ENCODE peak calls at places on chromosomes 4 and X, in ten cellular contexts. One of them, this sample, is unnamed.

GRCh38 chr4:20299515-20299914 is 47.8 kb downstream of the SLIT2 start:
- DNase-seq in AG10803: peak
- DNase-seq in fibroblast of lung: peak
- DNase-seq in mucosa of descending colon: no peak
- DNase-seq in bronchial epithelial cell: no peak
- DNase-seq in endodermal cell: no peak
- DNase-seq in CD4-positive, alpha-beta T cell: no peak
- DNase-seq in nephron progenitor cell: peak
- DNase-seq in PC-9: no peak
- DNase-seq in neural progenitor cell: peak
- DNase-seq in this sample: no peak

GRCh38 chr4:38173935-38174334 is 213.7 kb downstream of the PTTG2 start:
- DNase-seq in neural progenitor cell: no peak
- DNase-seq in endodermal cell: no peak
- DNase-seq in CD4-positive, alpha-beta T cell: no peak
- DNase-seq in fibroblast of lung: no peak
- DNase-seq in PC-9: peak
- DNase-seq in mucosa of descending colon: no peak
- DNase-seq in nephron progenitor cell: no peak
- DNase-seq in bronchial epithelial cell: peak
- DNase-seq in AG10803: no peak
- DNase-seq in this sample: no peak

GRCh38 chr4:113236916-113237315 is 187.5 kb downstream of the ANK2 start:
- DNase-seq in nephron progenitor cell: no peak
- DNase-seq in endodermal cell: no peak
- DNase-seq in AG10803: no peak
- DNase-seq in mucosa of descending colon: no peak
- DNase-seq in PC-9: no peak
- DNase-seq in fibroblast of lung: no peak
- DNase-seq in bronchial epithelial cell: no peak
- DNase-seq in CD4-positive, alpha-beta T cell: no peak
- DNase-seq in neural progenitor cell: no peak
- DNase-seq in this sample: no peak

GRCh38 chrX:118520206-118520857 is 24.7 kb downstream of the DOCK11 start:
- DNase-seq in AG10803: peak
- DNase-seq in bronchial epithelial cell: peak
- DNase-seq in CD4-positive, alpha-beta T cell: no peak
- DNase-seq in mucosa of descending colon: no peak
- DNase-seq in PC-9: no peak
- DNase-seq in endodermal cell: no peak
- DNase-seq in neural progenitor cell: no peak
- DNase-seq in nephron progenitor cell: no peak
- DNase-seq in fibroblast of lung: peak
- DNase-seq in this sample: no peak

GRCh38 chr4:38365748-38366310 is 298.2 kb upstream of the KLF3 start:
- DNase-seq in AG10803: no peak
- DNase-seq in PC-9: no peak
- DNase-seq in fibroblast of lung: no peak
- DNase-seq in neural progenitor cell: no peak
- DNase-seq in endodermal cell: no peak
- DNase-seq in bronchial epithelial cell: no peak
- DNase-seq in mucosa of descending colon: no peak
- DNase-seq in CD4-positive, alpha-beta T cell: no peak
- DNase-seq in nephron progenitor cell: no peak
- DNase-seq in this sample: no peak

GRCh38 chr4:156201050-156201449 is 247.4 kb upstream of the CTSO start:
- DNase-seq in neural progenitor cell: no peak
- DNase-seq in bronchial epithelial cell: no peak
- DNase-seq in PC-9: no peak
- DNase-seq in fibroblast of lung: no peak
- DNase-seq in AG10803: no peak
- DNase-seq in nephron progenitor cell: no peak
- DNase-seq in mucosa of descending colon: no peak
- DNase-seq in endodermal cell: no peak
- DNase-seq in CD4-positive, alpha-beta T cell: no peak
- DNase-seq in this sample: no peak

GRCh38 chrX:110097920-110098319 is 95.0 kb downstream of the TMEM164 start:
- DNase-seq in AG10803: no peak
- DNase-seq in bronchial epithelial cell: no peak
- DNase-seq in endodermal cell: no peak
- DNase-seq in neural progenitor cell: no peak
- DNase-seq in mucosa of descending colon: no peak
- DNase-seq in CD4-positive, alpha-beta T cell: no peak
- DNase-seq in nephron progenitor cell: no peak
- DNase-seq in PC-9: no peak
- DNase-seq in fibroblast of lung: no peak
- DNase-seq in this sample: no peak

GRCh38 chrX:19747672-19748610 is 139.5 kb downstream of the SH3KBP1 start:
- DNase-seq in neural progenitor cell: no peak
- DNase-seq in PC-9: no peak
- DNase-seq in fibroblast of lung: no peak
- DNase-seq in bronchial epithelial cell: no peak
- DNase-seq in endodermal cell: no peak
- DNase-seq in nephron progenitor cell: no peak
- DNase-seq in mucosa of descending colon: peak
- DNase-seq in AG10803: no peak
- DNase-seq in CD4-positive, alpha-beta T cell: peak
- DNase-seq in this sample: no peak

GRCh38 chr4:25913056-25913850 is 767 bp upstream of the SMIM20 start:
- DNase-seq in bronchial epithelial cell: peak
- DNase-seq in endodermal cell: no peak
- DNase-seq in neural progenitor cell: peak
- DNase-seq in AG10803: peak
- DNase-seq in PC-9: no peak
- DNase-seq in mucosa of descending colon: peak
- DNase-seq in CD4-positive, alpha-beta T cell: no peak
- DNase-seq in nephron progenitor cell: no peak
- DNase-seq in fibroblast of lung: no peak
- DNase-seq in this sample: no peak

GRCh38 chrX:65985922-65986588 is 53.8 kb downstream of the VSIG4 start:
- DNase-seq in PC-9: peak
- DNase-seq in bronchial epithelial cell: peak
- DNase-seq in endodermal cell: peak
- DNase-seq in AG10803: peak
- DNase-seq in nephron progenitor cell: peak
- DNase-seq in neural progenitor cell: peak
- DNase-seq in mucosa of descending colon: no peak
- DNase-seq in CD4-positive, alpha-beta T cell: peak
- DNase-seq in fibroblast of lung: peak
- DNase-seq in this sample: no peak

GRCh38 chrX:138723301-138723700 is 11.8 kb upstream of the FGF13 start:
- DNase-seq in fibroblast of lung: no peak
- DNase-seq in nephron progenitor cell: no peak
- DNase-seq in neural progenitor cell: no peak
- DNase-seq in AG10803: no peak
- DNase-seq in PC-9: no peak
- DNase-seq in endodermal cell: no peak
- DNase-seq in CD4-positive, alpha-beta T cell: no peak
- DNase-seq in mucosa of descending colon: no peak
- DNase-seq in bronchial epithelial cell: no peak
- DNase-seq in this sample: no peak

GRCh38 chrX:68146054-68146453 is 287.2 kb downstream of the OPHN1 start:
- DNase-seq in bronchial epithelial cell: peak
- DNase-seq in fibroblast of lung: peak
- DNase-seq in CD4-positive, alpha-beta T cell: no peak
- DNase-seq in neural progenitor cell: peak
- DNase-seq in endodermal cell: no peak
- DNase-seq in nephron progenitor cell: no peak
- DNase-seq in mucosa of descending colon: no peak
- DNase-seq in AG10803: peak
- DNase-seq in PC-9: no peak
- DNase-seq in this sample: no peak

GRCh38 chr4:39889226-39889625 is 88.5 kb downstream of the PDS5A start:
- DNase-seq in neural progenitor cell: no peak
- DNase-seq in bronchial epithelial cell: no peak
- DNase-seq in CD4-positive, alpha-beta T cell: no peak
- DNase-seq in mucosa of descending colon: no peak
- DNase-seq in AG10803: no peak
- DNase-seq in PC-9: no peak
- DNase-seq in fibroblast of lung: no peak
- DNase-seq in nephron progenitor cell: no peak
- DNase-seq in endodermal cell: no peak
- DNase-seq in this sample: no peak

GRCh38 chr4:146638801-146639351 is at the start of gene POU4F2:
- DNase-seq in CD4-positive, alpha-beta T cell: no peak
- DNase-seq in nephron progenitor cell: peak
- DNase-seq in neural progenitor cell: peak
- DNase-seq in AG10803: peak
- DNase-seq in fibroblast of lung: no peak
- DNase-seq in PC-9: no peak
- DNase-seq in endodermal cell: peak
- DNase-seq in bronchial epithelial cell: no peak
- DNase-seq in mucosa of descending colon: peak
- DNase-seq in this sample: no peak

GRCh38 chrX:154027003-154027402 is 7.3 kb upstream of the IRAK1 start:
- DNase-seq in CD4-positive, alpha-beta T cell: no peak
- DNase-seq in AG10803: no peak
- DNase-seq in endodermal cell: no peak
- DNase-seq in mucosa of descending colon: no peak
- DNase-seq in bronchial epithelial cell: no peak
- DNase-seq in neural progenitor cell: no peak
- DNase-seq in PC-9: no peak
- DNase-seq in fibroblast of lung: no peak
- DNase-seq in nephron progenitor cell: no peak
- DNase-seq in this sample: no peak

GRCh38 chr4:82467442-82467841 is 37.1 kb downstream of the ENOPH1 start:
- DNase-seq in nephron progenitor cell: no peak
- DNase-seq in neural progenitor cell: no peak
- DNase-seq in CD4-positive, alpha-beta T cell: no peak
- DNase-seq in endodermal cell: no peak
- DNase-seq in AG10803: peak
- DNase-seq in PC-9: no peak
- DNase-seq in mucosa of descending colon: no peak
- DNase-seq in fibroblast of lung: peak
- DNase-seq in bronchial epithelial cell: no peak
- DNase-seq in this sample: no peak

GRCh38 chr4:149279331-149279730 is 536.3 kb downstream of the IQCM start:
- DNase-seq in fibroblast of lung: no peak
- DNase-seq in nephron progenitor cell: no peak
- DNase-seq in AG10803: no peak
- DNase-seq in bronchial epithelial cell: peak
- DNase-seq in PC-9: no peak
- DNase-seq in endodermal cell: no peak
- DNase-seq in CD4-positive, alpha-beta T cell: no peak
- DNase-seq in neural progenitor cell: no peak
- DNase-seq in mucosa of descending colon: no peak
- DNase-seq in this sample: no peak

GRCh38 chr4:184400375-184400870 is 73.9 kb downstream of the IRF2 start:
- DNase-seq in mucosa of descending colon: no peak
- DNase-seq in AG10803: peak
- DNase-seq in bronchial epithelial cell: peak
- DNase-seq in endodermal cell: no peak
- DNase-seq in fibroblast of lung: peak
- DNase-seq in neural progenitor cell: no peak
- DNase-seq in nephron progenitor cell: no peak
- DNase-seq in PC-9: peak
- DNase-seq in CD4-positive, alpha-beta T cell: no peak
- DNase-seq in this sample: no peak

GRCh38 chrX:29090811-29091210 is 503.6 kb downstream of the IL1RAPL1 start:
- DNase-seq in bronchial epithelial cell: peak
- DNase-seq in nephron progenitor cell: no peak
- DNase-seq in mucosa of descending colon: no peak
- DNase-seq in fibroblast of lung: peak
- DNase-seq in CD4-positive, alpha-beta T cell: no peak
- DNase-seq in neural progenitor cell: peak
- DNase-seq in endodermal cell: no peak
- DNase-seq in AG10803: peak
- DNase-seq in PC-9: no peak
- DNase-seq in this sample: no peak
- TF ChIP-seq CTCF in bronchial epithelial cell: no peak
- TF ChIP-seq CTCF in nephron progenitor cell: peak
- TF ChIP-seq CTCF in mucosa of descending colon: no peak
- TF ChIP-seq CTCF in fibroblast of lung: peak
- TF ChIP-seq CTCF in CD4-positive, alpha-beta T cell: no peak
- TF ChIP-seq CTCF in neural progenitor cell: peak
- TF ChIP-seq CTCF in endodermal cell: peak
- TF ChIP-seq CTCF in AG10803: peak
- TF ChIP-seq CTCF in PC-9: no peak
- TF ChIP-seq CTCF in this sample: no peak

GRCh38 chrX:114615765-114616164 is 31.9 kb downstream of the HTR2C start:
- DNase-seq in CD4-positive, alpha-beta T cell: no peak
- DNase-seq in bronchial epithelial cell: no peak
- DNase-seq in endodermal cell: no peak
- DNase-seq in neural progenitor cell: no peak
- DNase-seq in AG10803: peak
- DNase-seq in PC-9: no peak
- DNase-seq in nephron progenitor cell: no peak
- DNase-seq in mucosa of descending colon: no peak
- DNase-seq in fibroblast of lung: no peak
- DNase-seq in this sample: no peak

DNA sequence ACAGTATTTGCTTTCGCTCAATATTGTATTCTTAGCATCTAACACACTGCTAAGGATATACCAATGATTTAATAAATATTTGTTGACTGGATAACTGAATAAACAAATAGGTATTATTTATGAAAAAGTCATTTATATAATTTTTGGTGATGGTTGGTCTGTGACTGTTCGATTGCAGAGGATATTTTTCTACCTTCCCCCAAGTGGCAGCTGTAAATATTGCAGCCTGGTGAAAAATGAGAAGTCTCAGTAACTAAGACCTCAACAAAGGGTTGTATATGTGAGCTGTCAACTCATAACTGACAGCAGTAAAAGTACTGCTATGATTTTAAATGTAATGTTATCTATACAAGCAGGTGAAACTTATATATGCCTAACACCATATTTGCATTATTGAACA is 36.0 kb downstream of the HTR2C start:
- DNase-seq in AG10803: peak
- DNase-seq in fibroblast of lung: no peak
- DNase-seq in CD4-positive, alpha-beta T cell: no peak
- DNase-seq in mucosa of descending colon: no peak
- DNase-seq in neural progenitor cell: no peak
- DNase-seq in endodermal cell: peak
- DNase-seq in PC-9: no peak
- DNase-seq in nephron progenitor cell: peak
- DNase-seq in bronchial epithelial cell: no peak
- DNase-seq in this sample: no peak
- TF ChIP-seq CTCF in AG10803: peak
- TF ChIP-seq CTCF in fibroblast of lung: peak
- TF ChIP-seq CTCF in CD4-positive, alpha-beta T cell: no peak
- TF ChIP-seq CTCF in mucosa of descending colon: no peak
- TF ChIP-seq CTCF in neural progenitor cell: peak
- TF ChIP-seq CTCF in endodermal cell: peak
- TF ChIP-seq CTCF in PC-9: peak
- TF ChIP-seq CTCF in nephron progenitor cell: peak
- TF ChIP-seq CTCF in bronchial epithelial cell: peak
- TF ChIP-seq CTCF in this sample: no peak

GRCh38 chr4:53601251-53601764 is 10.0 kb upstream of the LNX1 start:
- DNase-seq in PC-9: peak
- DNase-seq in endodermal cell: peak
- DNase-seq in fibroblast of lung: no peak
- DNase-seq in nephron progenitor cell: peak
- DNase-seq in CD4-positive, alpha-beta T cell: no peak
- DNase-seq in neural progenitor cell: peak
- DNase-seq in bronchial epithelial cell: no peak
- DNase-seq in AG10803: no peak
- DNase-seq in mucosa of descending colon: peak
- DNase-seq in this sample: no peak
- TF ChIP-seq CTCF in PC-9: peak
- TF ChIP-seq CTCF in endodermal cell: peak
- TF ChIP-seq CTCF in fibroblast of lung: peak
- TF ChIP-seq CTCF in nephron progenitor cell: peak
- TF ChIP-seq CTCF in CD4-positive, alpha-beta T cell: no peak
- TF ChIP-seq CTCF in neural progenitor cell: peak
- TF ChIP-seq CTCF in bronchial epithelial cell: peak
- TF ChIP-seq CTCF in AG10803: peak
- TF ChIP-seq CTCF in mucosa of descending colon: peak
- TF ChIP-seq CTCF in this sample: no peak

GRCh38 chr4:2412885-2413716 is 5.3 kb downstream of the ZFYVE28 start:
- DNase-seq in CD4-positive, alpha-beta T cell: peak
- DNase-seq in fibroblast of lung: peak
- DNase-seq in AG10803: peak
- DNase-seq in PC-9: peak
- DNase-seq in bronchial epithelial cell: peak
- DNase-seq in mucosa of descending colon: peak
- DNase-seq in neural progenitor cell: peak
- DNase-seq in nephron progenitor cell: peak
- DNase-seq in endodermal cell: peak
- DNase-seq in this sample: no peak
- TF ChIP-seq CTCF in CD4-positive, alpha-beta T cell: no peak
- TF ChIP-seq CTCF in fibroblast of lung: peak
- TF ChIP-seq CTCF in AG10803: peak
- TF ChIP-seq CTCF in PC-9: peak
- TF ChIP-seq CTCF in bronchial epithelial cell: peak
- TF ChIP-seq CTCF in mucosa of descending colon: peak
- TF ChIP-seq CTCF in neural progenitor cell: peak
- TF ChIP-seq CTCF in nephron progenitor cell: peak
- TF ChIP-seq CTCF in endodermal cell: peak
- TF ChIP-seq CTCF in this sample: no peak